ENCODE peak calls at places on chromosomes 2 and 18, in four cellular contexts. A, L, C and V are unnamed samples.

GRCh38 chr2:189865836-189866235 is 81.6 kb downstream of the PMS1 start:
- DNase-seq in L (no peak), A (no peak), C (no peak), V (no peak)

GRCh38 chr2:127423476-127423840 is 5.2 kb downstream of the PROC start:
- DNase-seq in A (peak), L (no peak), C (no peak), V (no peak)

GRCh38 chr2:25684577-25684976 is 11.2 kb upstream of the DTNB start:
- DNase-seq in C (no peak), L (no peak), A (no peak), V (no peak)

GRCh38 chr2:33123216-33123615 is 176.5 kb downstream of the LTBP1 start:
- DNase-seq in A (no peak), C (no peak), L (no peak), V (peak)

GRCh38 chr2:101921319-101921960 is 70.3 kb upstream of the IL1R2 start:
- DNase-seq in C (no peak), L (no peak), A (no peak), V (no peak)

GRCh38 chr2:152445791-152446201 is 110.8 kb downstream of the FMNL2 start:
- DNase-seq in L (peak), C (no peak), A (no peak), V (peak)

GRCh38 chr2:234839285-234839684 is 112.5 kb upstream of the SH3BP4 start:
- DNase-seq in C (no peak), L (no peak), A (no peak), V (peak)

GRCh38 chr2:144629937-144630336 is 110.0 kb upstream of the ZEB2 start:
- DNase-seq in A (no peak), C (no peak), L (no peak), V (no peak)

GRCh38 chr18:63207825-63208224 is 111.7 kb downstream of the BCL2 start:
- DNase-seq in L (no peak), C (no peak), A (peak), V (no peak)

GRCh38 chr2:8477511-8478132 is 204.2 kb upstream of the ID2 start:
- DNase-seq in A (no peak), L (no peak), C (no peak), V (peak)

GRCh38 chr2:153004627-153005026 is 286.2 kb downstream of the ARL6IP6 start:
- DNase-seq in C (no peak), L (no peak), A (no peak), V (no peak)

GRCh38 chr18:3323900-3324299 is 62.0 kb downstream of the MYL12B start:
- DNase-seq in L (no peak), C (no peak), A (no peak), V (peak)

GRCh38 chr2:186273953-186274352 is 212.1 kb upstream of the ZC3H15 start:
- DNase-seq in L (no peak), A (no peak), C (no peak), V (no peak)

GRCh38 chr2:148877403-148877740 is 2.3 kb downstream of the KIF5C start:
- DNase-seq in L (no peak), C (no peak), A (no peak), V (no peak)

GRCh38 chr18:31241900-31242409 is 76.0 kb upstream of the DSG1 start:
- DNase-seq in A (no peak), C (no peak), L (no peak), V (peak)

GRCh38 chr2:69828913-69829242 is 582 bp upstream of the GMCL1 start:
- DNase-seq in A (no peak), C (no peak), L (no peak), V (no peak)

GRCh38 chr18:2846638-2847340 is at the start of gene EMILIN2:
- DNase-seq in L (no peak), A (no peak), C (peak), V (peak)

GRCh38 chr2:68193774-68194372 is 36.2 kb downstream of the PNO1 start:
- DNase-seq in C (no peak), L (no peak), A (no peak), V (peak)

GRCh38 chr2:167212054-167212648 is 323.9 kb downstream of the XIRP2 start:
- DNase-seq in C (no peak), A (peak), L (no peak), V (peak)

GRCh38 chr2:163338270-163338669 is 397.5 kb downstream of the FIGN start:
- DNase-seq in A (no peak), C (no peak), L (no peak), V (no peak)

GRCh38 chr2:113281920-113282746 is 3.4 kb upstream of the PAX8 start:
- DNase-seq in A (no peak), L (no peak), C (no peak), V (peak)

GRCh38 chr2:239443666-239444567 is 43.1 kb upstream of the HDAC4 start:
- DNase-seq in C (no peak), L (no peak), A (no peak), V (peak)

GRCh38 chr2:196336715-196337617 is 165.6 kb upstream of the STK17B start:
- DNase-seq in C (no peak), L (no peak), A (peak), V (peak)

GRCh38 chr2:184564092-184564491 is 34.2 kb upstream of the ZNF804A start:
- DNase-seq in L (no peak), A (no peak), C (no peak), V (no peak)

GRCh38 chr2:133362061-133362476 is 206.2 kb downstream of the NCKAP5 start:
- DNase-seq in A (no peak), C (no peak), L (no peak), V (peak)

GRCh38 chr2:240269886-240270285 is 129.4 kb upstream of the OTOS start:
- DNase-seq in C (no peak), L (no peak), A (no peak), V (no peak)

GRCh38 chr2:74507926-74508520 is 528 bp upstream of the PCGF1 start:
- DNase-seq in C (no peak), A (no peak), L (no peak), V (peak)

GRCh38 chr2:100832885-100833284 is 12.9 kb downstream of the NPAS2 start:
- DNase-seq in A (no peak), C (no peak), L (no peak), V (no peak)